ENCODE peak calls at places on chromosomes 13 and 19, in five cellular contexts. W, X, K, N and S are unnamed samples.

GRCh38 chr19:1000095-1000494 is at the start of gene GRIN3B:
- DNase-seq in W (peak; percentile 82), X (peak; percentile 83), K (no peak), N (peak; percentile 44), S (no peak)

GRCh38 chr19:40191836-40192646 is 815 bp downstream of the MAP3K10 start:
- DNase-seq in W (peak; percentile 53), X (peak; percentile 70), K (peak; percentile 38), N (peak; percentile 20), S (no peak)

GRCh38 chr13:55500694-55501093 is 1640.0 kb upstream of the PRR20A start:
- DNase-seq in W (no peak), X (no peak), K (no peak), N (no peak), S (no peak)

GRCh38 chr19:6239401-6239844 is 40.4 kb downstream of the MLLT1 start:
- DNase-seq in W (no peak), X (peak; percentile 64), K (no peak), N (peak; percentile 52), S (no peak)

GRCh38 chr19:3576696-3577443 is 4.1 kb downstream of the HMG20B start:
- DNase-seq in W (no peak), X (no peak), K (peak; percentile 39), N (peak; percentile 70), S (no peak)

GRCh38 chr13:97119899-97120745 is 102.0 kb upstream of the MBNL2 start:
- DNase-seq in W (no peak), X (no peak), K (no peak), N (peak; percentile 19), S (no peak)

GRCh38 chr19:40960062-40960685 is 30.9 kb upstream of the CYP2B6 start:
- DNase-seq in W (no peak), X (no peak), K (no peak), N (no peak), S (no peak)

GRCh38 chr19:38076337-38076736 is 147.7 kb downstream of the DPF1 start:
- DNase-seq in W (no peak), X (no peak), K (no peak), N (no peak), S (no peak)